ENCODE peak calls at places on chromosomes 1 and 21, in eight cellular contexts. One of them, this sample, is unnamed.

GRCh38 chr1:183780159-183780558 is 24.8 kb upstream of the RGL1 start:
- DNase-seq in AG09319: no peak
- DNase-seq in esophagus muscularis mucosa: no peak
- DNase-seq in cardiac muscle cell: no peak
- DNase-seq in foreskin keratinocyte: no peak
- DNase-seq in glutamatergic neuron: no peak
- DNase-seq in GM13976: no peak
- DNase-seq in Calu3: no peak
- DNase-seq in this sample: no peak

GRCh38 chr1:170545476-170545875 is 13.5 kb downstream of the GORAB start:
- DNase-seq in AG09319: peak; percentile 83
- DNase-seq in esophagus muscularis mucosa: no peak
- DNase-seq in cardiac muscle cell: peak; percentile 82
- DNase-seq in foreskin keratinocyte: peak; percentile 61
- DNase-seq in glutamatergic neuron: no peak
- DNase-seq in GM13976: no peak
- DNase-seq in Calu3: no peak
- DNase-seq in this sample: no peak

GRCh38 chr1:80427886-80428285 is 1372.8 kb upstream of the ADGRL2 start:
- DNase-seq in AG09319: no peak
- DNase-seq in esophagus muscularis mucosa: no peak
- DNase-seq in cardiac muscle cell: peak; percentile 6
- DNase-seq in foreskin keratinocyte: no peak
- DNase-seq in glutamatergic neuron: no peak
- DNase-seq in GM13976: no peak
- DNase-seq in Calu3: no peak
- DNase-seq in this sample: no peak

GRCh38 chr1:239212841-239213240 is 173.5 kb upstream of the CHRM3 start:
- DNase-seq in AG09319: no peak
- DNase-seq in esophagus muscularis mucosa: no peak
- DNase-seq in cardiac muscle cell: peak; percentile 43
- DNase-seq in foreskin keratinocyte: no peak
- DNase-seq in glutamatergic neuron: no peak
- DNase-seq in GM13976: no peak
- DNase-seq in Calu3: peak; percentile 80
- DNase-seq in this sample: no peak

GRCh38 chr1:16612332-16613172 is 812 bp downstream of the NBPF1 start:
- DNase-seq in AG09319: peak; percentile 64
- DNase-seq in esophagus muscularis mucosa: peak; percentile 99
- DNase-seq in cardiac muscle cell: peak; percentile 92
- DNase-seq in foreskin keratinocyte: peak; percentile 92
- DNase-seq in glutamatergic neuron: peak; percentile 62
- DNase-seq in GM13976: peak; percentile 67
- DNase-seq in Calu3: no peak
- DNase-seq in this sample: peak; percentile 62

GRCh38 chr1:8120693-8121260 is 94.7 kb upstream of the ERRFI1 start:
- DNase-seq in AG09319: no peak
- DNase-seq in esophagus muscularis mucosa: no peak
- DNase-seq in cardiac muscle cell: peak; percentile 82
- DNase-seq in foreskin keratinocyte: no peak
- DNase-seq in glutamatergic neuron: no peak
- DNase-seq in GM13976: no peak
- DNase-seq in Calu3: peak; percentile 69
- DNase-seq in this sample: no peak

GRCh38 chr1:98005326-98006010 is 84.6 kb upstream of the DPYD start:
- DNase-seq in AG09319: no peak
- DNase-seq in esophagus muscularis mucosa: no peak
- DNase-seq in cardiac muscle cell: peak; percentile 24
- DNase-seq in foreskin keratinocyte: peak; percentile 47
- DNase-seq in glutamatergic neuron: no peak
- DNase-seq in GM13976: no peak
- DNase-seq in Calu3: no peak
- DNase-seq in this sample: no peak

GRCh38 chr1:245874942-245875580 is 632.0 kb downstream of the SMYD3 start:
- DNase-seq in AG09319: peak; percentile 99
- DNase-seq in esophagus muscularis mucosa: no peak
- DNase-seq in cardiac muscle cell: peak; percentile 100
- DNase-seq in foreskin keratinocyte: peak; percentile 97
- DNase-seq in glutamatergic neuron: no peak
- DNase-seq in GM13976: no peak
- DNase-seq in Calu3: peak; percentile 21
- DNase-seq in this sample: no peak

GRCh38 chr1:200916681-200917080 is 22.0 kb downstream of the INAVA start:
- DNase-seq in AG09319: no peak
- DNase-seq in esophagus muscularis mucosa: no peak
- DNase-seq in cardiac muscle cell: no peak
- DNase-seq in foreskin keratinocyte: no peak
- DNase-seq in glutamatergic neuron: no peak
- DNase-seq in GM13976: no peak
- DNase-seq in Calu3: no peak
- DNase-seq in this sample: no peak

GRCh38 chr1:12220890-12221289 is 8.9 kb upstream of the VPS13D start:
- DNase-seq in AG09319: no peak
- DNase-seq in esophagus muscularis mucosa: no peak
- DNase-seq in cardiac muscle cell: no peak
- DNase-seq in foreskin keratinocyte: no peak
- DNase-seq in glutamatergic neuron: no peak
- DNase-seq in GM13976: no peak
- DNase-seq in Calu3: no peak
- DNase-seq in this sample: no peak

GRCh38 chr1:150477733-150478132 is 9.5 kb upstream of the TARS2 start:
- DNase-seq in AG09319: no peak
- DNase-seq in esophagus muscularis mucosa: no peak
- DNase-seq in cardiac muscle cell: peak; percentile 27
- DNase-seq in foreskin keratinocyte: peak; percentile 98
- DNase-seq in glutamatergic neuron: no peak
- DNase-seq in GM13976: no peak
- DNase-seq in Calu3: peak; percentile 20
- DNase-seq in this sample: no peak

GRCh38 chr1:44485229-44485932 is 80.3 kb downstream of the RNF220 start:
- DNase-seq in AG09319: peak; percentile 30
- DNase-seq in esophagus muscularis mucosa: no peak
- DNase-seq in cardiac muscle cell: peak; percentile 91
- DNase-seq in foreskin keratinocyte: peak; percentile 58
- DNase-seq in glutamatergic neuron: no peak
- DNase-seq in GM13976: no peak
- DNase-seq in Calu3: no peak
- DNase-seq in this sample: no peak

GRCh38 chr1:56286506-56286905 is 292.9 kb downstream of the PLPP3 start:
- DNase-seq in AG09319: no peak
- DNase-seq in esophagus muscularis mucosa: no peak
- DNase-seq in cardiac muscle cell: no peak
- DNase-seq in foreskin keratinocyte: peak; percentile 18
- DNase-seq in glutamatergic neuron: no peak
- DNase-seq in GM13976: no peak
- DNase-seq in Calu3: peak; percentile 34
- DNase-seq in this sample: no peak

GRCh38 chr1:30966690-30967369 is 58.3 kb upstream of the SDC3 start:
- DNase-seq in AG09319: no peak
- DNase-seq in esophagus muscularis mucosa: no peak
- DNase-seq in cardiac muscle cell: peak; percentile 84
- DNase-seq in foreskin keratinocyte: peak; percentile 82
- DNase-seq in glutamatergic neuron: peak; percentile 26
- DNase-seq in GM13976: no peak
- DNase-seq in Calu3: no peak
- DNase-seq in this sample: no peak

GRCh38 chr1:174060090-174060489 is 37.9 kb upstream of the RC3H1 start:
- DNase-seq in AG09319: no peak
- DNase-seq in esophagus muscularis mucosa: no peak
- DNase-seq in cardiac muscle cell: no peak
- DNase-seq in foreskin keratinocyte: peak; percentile 59
- DNase-seq in glutamatergic neuron: no peak
- DNase-seq in GM13976: no peak
- DNase-seq in Calu3: no peak
- DNase-seq in this sample: no peak

GRCh38 chr1:214318956-214319355 is 38.0 kb downstream of the SMYD2 start:
- DNase-seq in AG09319: no peak
- DNase-seq in esophagus muscularis mucosa: no peak
- DNase-seq in cardiac muscle cell: no peak
- DNase-seq in foreskin keratinocyte: no peak
- DNase-seq in glutamatergic neuron: no peak
- DNase-seq in GM13976: no peak
- DNase-seq in Calu3: no peak
- DNase-seq in this sample: no peak

GRCh38 chr1:64663654-64664053 is 81.2 kb upstream of the RAVER2 start:
- DNase-seq in AG09319: no peak
- DNase-seq in esophagus muscularis mucosa: no peak
- DNase-seq in cardiac muscle cell: no peak
- DNase-seq in foreskin keratinocyte: no peak
- DNase-seq in glutamatergic neuron: peak; percentile 75
- DNase-seq in GM13976: peak; percentile 16
- DNase-seq in Calu3: peak; percentile 6
- DNase-seq in this sample: peak; percentile 10

GRCh38 chr1:65812065-65812464 is 19.4 kb downstream of the PDE4B start:
- DNase-seq in AG09319: peak; percentile 41
- DNase-seq in esophagus muscularis mucosa: no peak
- DNase-seq in cardiac muscle cell: peak; percentile 85
- DNase-seq in foreskin keratinocyte: peak; percentile 51
- DNase-seq in glutamatergic neuron: no peak
- DNase-seq in GM13976: peak; percentile 58
- DNase-seq in Calu3: no peak
- DNase-seq in this sample: peak; percentile 73

GRCh38 chr1:72432645-72433267 is 150.4 kb upstream of the NEGR1 start:
- DNase-seq in AG09319: no peak
- DNase-seq in esophagus muscularis mucosa: no peak
- DNase-seq in cardiac muscle cell: no peak
- DNase-seq in foreskin keratinocyte: no peak
- DNase-seq in glutamatergic neuron: no peak
- DNase-seq in GM13976: no peak
- DNase-seq in Calu3: no peak
- DNase-seq in this sample: no peak

GRCh38 chr1:43373034-43373940 is 5.5 kb upstream of the ELOVL1 start:
- DNase-seq in AG09319: peak; percentile 36
- DNase-seq in esophagus muscularis mucosa: no peak
- DNase-seq in cardiac muscle cell: peak; percentile 53
- DNase-seq in foreskin keratinocyte: peak; percentile 93
- DNase-seq in glutamatergic neuron: no peak
- DNase-seq in GM13976: no peak
- DNase-seq in Calu3: peak; percentile 45
- DNase-seq in this sample: no peak

GRCh38 chr1:99728494-99729235 is 37.8 kb downstream of the FRRS1 start:
- DNase-seq in AG09319: no peak
- DNase-seq in esophagus muscularis mucosa: no peak
- DNase-seq in cardiac muscle cell: peak; percentile 61
- DNase-seq in foreskin keratinocyte: peak; percentile 14
- DNase-seq in glutamatergic neuron: peak; percentile 40
- DNase-seq in GM13976: no peak
- DNase-seq in Calu3: no peak
- DNase-seq in this sample: no peak
- TF ChIP-seq CTCF in AG09319: peak; percentile 10
- TF ChIP-seq CTCF in esophagus muscularis mucosa: peak; percentile 43
- TF ChIP-seq CTCF in cardiac muscle cell: peak; percentile 55
- TF ChIP-seq CTCF in foreskin keratinocyte: peak; percentile 71
- TF ChIP-seq CTCF in glutamatergic neuron: peak; percentile 75
- TF ChIP-seq CTCF in GM13976: no peak
- TF ChIP-seq CTCF in Calu3: peak; percentile 16
- TF ChIP-seq CTCF in this sample: peak; percentile 17

DNA sequence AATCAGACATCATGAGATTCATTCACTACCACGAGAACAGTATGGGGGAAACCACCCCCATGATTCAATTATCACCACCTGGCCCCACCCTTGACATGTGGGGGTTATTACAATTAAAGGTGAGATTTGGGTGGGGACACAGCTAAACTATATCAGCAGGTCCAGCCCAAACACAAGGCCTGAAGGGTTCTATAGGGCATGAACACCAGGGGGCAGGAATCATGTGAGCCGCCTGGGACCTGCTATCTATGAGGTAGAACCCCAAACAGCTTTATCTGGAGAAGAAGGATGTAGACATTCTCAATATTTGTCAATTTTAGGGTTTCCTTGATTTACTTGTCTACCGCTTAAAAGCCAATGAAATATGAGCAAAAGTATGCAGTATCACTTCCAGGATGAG is 294.9 kb upstream of the DEPDC1 start:
- DNase-seq in AG09319: no peak
- DNase-seq in esophagus muscularis mucosa: no peak
- DNase-seq in cardiac muscle cell: no peak
- DNase-seq in foreskin keratinocyte: no peak
- DNase-seq in glutamatergic neuron: no peak
- DNase-seq in GM13976: no peak
- DNase-seq in Calu3: no peak
- DNase-seq in this sample: no peak
- TF ChIP-seq CTCF in AG09319: no peak
- TF ChIP-seq CTCF in esophagus muscularis mucosa: no peak
- TF ChIP-seq CTCF in cardiac muscle cell: no peak
- TF ChIP-seq CTCF in foreskin keratinocyte: no peak
- TF ChIP-seq CTCF in glutamatergic neuron: no peak
- TF ChIP-seq CTCF in GM13976: no peak
- TF ChIP-seq CTCF in Calu3: no peak
- TF ChIP-seq CTCF in this sample: no peak

DNA sequence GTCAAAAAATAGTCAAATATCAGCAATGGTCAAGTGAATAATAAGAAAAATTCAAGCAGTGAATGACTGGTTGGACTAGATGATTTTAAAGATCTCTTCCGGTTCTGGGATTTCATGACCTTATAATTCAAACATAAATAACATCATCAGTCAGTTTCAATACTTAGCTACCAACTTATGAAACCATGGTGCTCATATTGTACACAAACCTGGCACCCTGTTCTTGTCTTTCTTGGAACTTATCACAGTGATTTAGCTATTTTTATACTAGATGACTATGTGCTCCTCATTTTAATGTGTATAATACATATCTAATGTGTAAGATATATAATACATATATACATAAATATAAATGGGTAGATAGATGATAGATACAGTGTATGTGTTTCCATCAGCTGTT is 156.9 kb downstream of the CLEC20A start:
- DNase-seq in AG09319: no peak
- DNase-seq in esophagus muscularis mucosa: no peak
- DNase-seq in cardiac muscle cell: no peak
- DNase-seq in foreskin keratinocyte: no peak
- DNase-seq in glutamatergic neuron: no peak
- DNase-seq in GM13976: no peak
- DNase-seq in Calu3: no peak
- DNase-seq in this sample: no peak
- TF ChIP-seq CTCF in AG09319: no peak
- TF ChIP-seq CTCF in esophagus muscularis mucosa: no peak
- TF ChIP-seq CTCF in cardiac muscle cell: no peak
- TF ChIP-seq CTCF in foreskin keratinocyte: no peak
- TF ChIP-seq CTCF in glutamatergic neuron: no peak
- TF ChIP-seq CTCF in GM13976: no peak
- TF ChIP-seq CTCF in Calu3: no peak
- TF ChIP-seq CTCF in this sample: no peak

DNA sequence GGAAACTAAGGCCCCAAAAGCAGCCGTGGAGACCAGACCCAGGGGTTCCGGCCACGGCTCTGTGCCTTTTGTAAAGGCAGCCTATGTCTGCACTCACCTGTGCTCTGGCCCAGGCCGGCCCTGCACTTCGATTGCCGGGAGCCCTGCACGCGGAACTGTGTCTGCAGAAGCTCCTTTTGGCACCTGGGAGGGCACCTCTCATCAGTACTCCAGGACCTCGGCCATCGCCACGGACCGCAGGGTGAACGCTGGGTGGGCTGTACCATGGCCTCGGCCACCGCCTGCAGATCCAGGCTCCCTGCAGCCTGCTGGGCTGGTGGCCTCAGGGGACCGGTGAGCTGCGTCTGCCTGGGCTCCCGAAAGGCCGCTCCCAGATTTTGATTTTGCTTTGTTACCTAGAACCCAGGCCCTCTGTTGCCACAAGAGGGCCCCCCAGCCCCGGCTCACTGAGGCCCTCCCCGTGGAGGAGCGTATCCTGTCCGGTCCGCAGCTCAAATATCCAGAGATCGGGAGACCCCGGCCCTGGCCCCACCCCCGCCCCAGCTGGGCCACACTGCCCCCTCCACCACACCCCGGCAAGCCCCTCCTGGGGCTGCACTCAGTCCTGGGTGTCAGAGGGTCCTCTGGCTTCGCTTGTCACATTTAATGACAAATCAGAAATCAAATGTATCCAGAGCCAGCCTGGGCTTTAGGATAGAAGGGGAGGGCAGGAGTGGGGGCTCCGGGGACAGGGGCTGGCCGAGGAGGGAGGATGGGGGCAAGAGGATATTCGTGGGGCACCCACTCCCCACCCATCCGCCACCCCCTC is 60.2 kb upstream of the PDE9A start:
- DNase-seq in AG09319: no peak
- DNase-seq in esophagus muscularis mucosa: no peak
- DNase-seq in cardiac muscle cell: peak; percentile 67
- DNase-seq in foreskin keratinocyte: peak; percentile 24
- DNase-seq in glutamatergic neuron: peak; percentile 86
- DNase-seq in GM13976: peak; percentile 95
- DNase-seq in Calu3: peak; percentile 77
- DNase-seq in this sample: peak; percentile 91
- TF ChIP-seq CTCF in AG09319: peak; percentile 74
- TF ChIP-seq CTCF in esophagus muscularis mucosa: peak; percentile 89
- TF ChIP-seq CTCF in cardiac muscle cell: peak; percentile 73
- TF ChIP-seq CTCF in foreskin keratinocyte: peak; percentile 86
- TF ChIP-seq CTCF in glutamatergic neuron: peak; percentile 60
- TF ChIP-seq CTCF in GM13976: peak; percentile 66
- TF ChIP-seq CTCF in Calu3: peak; percentile 63
- TF ChIP-seq CTCF in this sample: peak; percentile 70

This sample was measured in GM10248.